ENCODE peak calls at places on chromosomes 13 and 19, in five cellular contexts. N, O, Z, U and B are unnamed samples. For H3K36me3, the result is how much of the 10 kb centered on the place peaks cover.

GRCh38 chr13:97567510-97568243 is 133.7 kb downstream of the RAP2A start:
- DNase-seq in N (no peak), O (no peak), Z (peak), U (no peak), B (no peak)

GRCh38 chr13:75467009-75467728 is 14.8 kb downstream of the TBC1D4 start:
- DNase-seq in N (no peak), O (no peak), Z (no peak), U (no peak), B (no peak)

GRCh38 chr13:76832258-76832988 is 53.8 kb downstream of the KCTD12 start:
- DNase-seq in N (no peak), O (no peak), Z (no peak), U (no peak), B (no peak)

GRCh38 chr19:51809787-51810186 is 14.8 kb downstream of the FPR3 start:
- DNase-seq in N (no peak), O (no peak), Z (no peak), U (no peak), B (no peak)

GRCh38 chr19:39915101-39915847 is 19.2 kb downstream of the FCGBP start:
- DNase-seq in N (no peak), O (no peak), Z (no peak), U (no peak), B (no peak)

GRCh38 chr13:46778879-46779278 is 18.1 kb downstream of the ESD start:
- DNase-seq in N (no peak), O (no peak), Z (no peak), U (no peak), B (no peak)

GRCh38 chr19:31338069-31338767 is 11.0 kb downstream of the TSHZ3 start:
- DNase-seq in N (no peak), O (no peak), Z (no peak), U (peak), B (peak)

GRCh38 chr19:14406645-14407331 is 12.4 kb downstream of the DDX39A start:
- DNase-seq in N (no peak), O (no peak), Z (no peak), U (no peak), B (no peak)

GRCh38 chr19:15453091-15453498 is 3.3 kb upstream of the WIZ start:
- DNase-seq in N (no peak), O (no peak), Z (no peak), U (no peak), B (peak)

GRCh38 chr13:51519839-51520238 is 64.4 kb upstream of the WDFY2 start:
- DNase-seq in N (no peak), O (no peak), Z (no peak), U (no peak), B (no peak)

DNA sequence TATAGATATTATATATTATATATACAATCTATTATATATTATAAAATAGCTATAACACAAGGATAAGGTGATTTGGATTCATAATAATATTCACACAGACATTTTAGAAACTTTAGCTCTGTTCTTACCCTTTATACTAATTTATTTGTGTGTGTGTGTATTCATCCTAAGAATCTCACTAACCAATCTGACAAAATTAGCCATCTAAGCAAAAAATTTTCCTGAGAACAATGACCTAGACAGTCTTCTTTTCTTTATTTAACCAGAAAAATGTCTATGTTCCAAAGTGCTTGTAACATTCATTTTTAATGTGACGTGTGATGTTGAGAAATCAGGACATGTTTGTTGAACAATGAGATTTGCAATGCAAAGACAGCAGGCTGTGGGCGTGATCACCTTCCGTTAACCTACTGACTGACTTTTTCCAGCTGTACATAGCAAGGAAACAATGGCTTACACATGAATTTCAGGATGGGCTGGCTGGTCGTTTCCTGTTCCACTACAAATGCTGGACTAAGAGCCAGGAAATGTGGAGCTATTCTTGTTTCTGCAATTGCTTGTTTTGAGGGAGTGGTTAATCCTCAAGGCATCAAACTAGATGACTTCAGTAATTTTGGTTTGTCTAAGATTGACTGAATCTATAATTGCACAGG is 634.6 kb upstream of the ARGLU1 start:
- DNase-seq in N (no peak), O (no peak), Z (no peak), U (no peak), B (no peak)
- TF ChIP-seq EP300 in N (no peak), O (no peak), Z (no peak), U (no peak), B (no peak)

GRCh38 chr13:112052213-112052612 is 14.7 kb upstream of the SOX1 start:
- DNase-seq in N (no peak), O (no peak), Z (no peak), U (no peak), B (no peak)
- H3K36me3 ChIP-seq in N (under half), O (under half), Z (under half), U (under half), B (under half)

GRCh38 chr19:4675346-4675745 is 5.2 kb upstream of the MYDGF start:
- DNase-seq in N (no peak), O (no peak), Z (no peak), U (no peak), B (no peak)
- TF ChIP-seq EP300 in N (no peak), O (no peak), Z (no peak), U (no peak), B (no peak)

DNA sequence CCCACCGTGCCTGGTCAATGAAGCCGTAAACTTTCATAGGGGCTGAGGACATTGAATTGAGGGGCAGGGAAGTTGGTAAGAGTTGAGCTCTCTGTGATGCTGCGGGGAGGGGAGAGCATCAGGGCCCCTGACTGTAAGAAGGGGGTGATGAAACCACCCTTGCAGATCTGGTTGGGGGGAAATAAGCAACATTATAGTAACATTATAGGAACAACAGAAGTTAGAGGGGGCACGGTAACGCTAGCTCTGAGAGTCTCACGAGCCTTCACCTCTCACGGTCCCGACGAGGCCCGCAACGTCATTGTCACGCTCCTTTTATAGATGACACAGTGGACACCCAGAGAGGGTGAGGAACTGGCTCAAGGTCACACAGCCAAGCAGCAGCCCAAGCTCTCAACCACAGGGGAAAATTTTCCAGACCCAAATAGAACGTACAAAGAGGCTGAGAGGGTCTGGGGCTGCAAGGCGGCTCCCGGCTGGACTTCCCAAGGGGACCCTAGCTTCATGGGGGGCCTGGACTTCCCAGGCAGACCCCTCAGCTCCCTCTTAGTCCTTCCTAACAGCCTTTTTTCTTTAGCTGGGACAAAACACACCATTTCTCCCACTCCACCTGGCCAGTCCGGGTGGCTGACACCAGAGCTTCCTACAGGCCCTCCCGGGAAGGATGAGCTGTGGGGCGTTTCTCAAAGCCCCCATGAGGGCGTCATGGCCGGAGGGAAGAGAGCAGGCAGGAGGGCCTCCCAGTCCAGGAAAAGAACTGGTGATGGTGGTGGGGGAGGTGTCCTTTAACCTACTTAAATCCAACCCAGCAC is 4.1 kb downstream of the TLE5 start:
- DNase-seq in N (no peak), O (no peak), Z (no peak), U (no peak), B (no peak)
- H3K36me3 ChIP-seq in N (half or more), O (under half), Z (half or more), U (under half), B (under half)

DNA sequence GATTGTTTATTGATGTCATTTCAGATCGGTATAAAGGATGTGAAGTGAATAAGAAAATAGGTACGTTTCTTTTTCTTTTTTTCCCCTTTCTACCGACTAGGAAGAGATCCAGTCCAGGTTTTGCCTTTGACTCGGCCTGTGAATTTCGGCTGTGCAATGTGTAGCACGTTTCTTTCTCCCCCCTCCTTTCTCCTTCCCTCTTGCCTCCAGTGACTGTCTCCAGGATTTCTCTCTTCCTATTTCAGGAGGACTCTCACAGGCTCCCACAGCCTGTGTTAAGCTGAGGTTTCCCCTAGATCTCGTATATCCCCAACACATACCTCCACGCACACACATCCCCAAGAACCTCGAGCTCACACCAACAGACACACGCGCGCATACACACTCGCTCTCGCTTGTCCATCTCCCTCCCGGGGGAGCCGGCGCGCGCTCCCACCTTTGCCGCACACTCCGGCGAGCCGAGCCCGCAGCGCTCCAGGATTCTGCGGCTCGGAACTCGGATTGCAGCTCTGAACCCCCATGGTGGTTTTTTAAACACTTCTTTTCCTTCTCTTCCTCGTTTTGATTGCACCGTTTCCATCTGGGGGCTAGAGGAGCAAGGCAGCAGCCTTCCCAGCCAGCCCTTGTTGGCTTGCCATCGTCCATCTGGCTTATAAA is at the start of gene GPC6:
- DNase-seq in N (peak), O (no peak), Z (no peak), U (peak), B (peak)
- TF ChIP-seq EP300 in N (no peak), O (no peak), Z (no peak), U (no peak), B (no peak)